ENCODE peak calls at places on chromosomes 7 and 10, in four cellular contexts. E is CD8-positive, alpha-beta T cell; B is psoas muscle; G is colonic mucosa. I is an unnamed sample. For H3K27me3 and H3K4me1, the result is how much of the 10 kb centered on the place peaks cover.

GRCh38 chr10:99983280-99983988 is 26.3 kb downstream of the DNMBP start:
- DNase-seq in E (no peak), B (peak), G (no peak), I (peak)

GRCh38 chr7:28984631-28985030 is 26.5 kb upstream of the TRIL start:
- DNase-seq in E (no peak), B (peak), G (peak), I (peak)

GRCh38 chr10:124667425-124668130 is 76.6 kb downstream of the FAM53B start:
- DNase-seq in E (no peak), B (no peak), G (peak), I (no peak)

GRCh38 chr7:31029251-31029650 is 22.9 kb upstream of the ADCYAP1R1 start:
- DNase-seq in E (no peak), B (no peak), G (no peak), I (no peak)

GRCh38 chr7:131897016-131897789 is 340.8 kb upstream of the PODXL start:
- DNase-seq in E (no peak), B (no peak), G (peak), I (peak)

GRCh38 chr7:89049043-89049442 is 253.5 kb upstream of the TEX47 start:
- DNase-seq in E (no peak), B (no peak), G (no peak), I (no peak)

GRCh38 chr7:82020076-82020475 is 250.2 kb upstream of the HGF start:
- DNase-seq in E (no peak), B (no peak), G (no peak), I (no peak)

GRCh38 chr7:85773116-85773783 is 586.4 kb upstream of the SEMA3D start:
- DNase-seq in E (no peak), B (no peak), G (no peak), I (peak)

GRCh38 chr10:83274088-83274487 is 865.2 kb upstream of the GHITM start:
- DNase-seq in E (no peak), B (no peak), G (no peak), I (peak)

GRCh38 chr10:43249151-43249961 is 17.5 kb downstream of the RASGEF1A start:
- DNase-seq in E (no peak), B (peak), G (no peak), I (no peak)

GRCh38 chr7:723541-723940 is 3.0 kb upstream of the DNAAF5 start:
- DNase-seq in E (no peak), B (no peak), G (no peak), I (no peak)

GRCh38 chr10:78759448-78760120 is 309.2 kb upstream of the ZMIZ1 start:
- DNase-seq in E (no peak), B (no peak), G (no peak), I (no peak)

GRCh38 chr7:155931386-155932085 is 119.3 kb upstream of the SHH start:
- DNase-seq in E (no peak), B (no peak), G (no peak), I (no peak)

GRCh38 chr7:23472974-23473847 is 2.9 kb upstream of the IGF2BP3 start:
- DNase-seq in E (no peak), B (no peak), G (peak), I (no peak)

GRCh38 chr7:23473848-23474097 is 3.5 kb upstream of the IGF2BP3 start:
- DNase-seq in E (no peak), B (no peak), G (no peak), I (no peak)

GRCh38 chr7:23471090-23471859 is 984 bp upstream of the IGF2BP3 start:
- DNase-seq in E (no peak), B (no peak), G (peak), I (peak)

GRCh38 chr7:23472046-23472445 is 1.8 kb upstream of the IGF2BP3 start:
- DNase-seq in E (no peak), B (no peak), G (no peak), I (no peak)

DNA sequence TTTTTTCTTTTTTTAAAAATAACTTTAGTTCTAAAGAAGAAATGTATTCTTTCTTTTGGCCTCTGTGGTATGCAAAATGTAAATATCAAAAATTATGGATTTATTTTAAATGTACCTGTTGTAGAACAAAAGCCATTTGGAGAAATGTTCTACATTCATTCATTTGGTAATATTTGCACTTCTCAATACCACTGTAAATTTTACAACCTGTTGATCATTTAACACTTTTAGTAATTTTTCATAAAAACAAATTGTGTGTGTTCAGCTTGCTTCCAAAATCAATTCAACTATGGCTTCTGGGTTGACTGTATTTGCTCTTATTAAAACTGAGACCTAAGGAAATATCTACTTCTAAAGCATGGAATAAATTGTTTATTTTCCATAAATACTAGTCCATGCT is 2.3 kb upstream of the IGF2BP3 start:
- DNase-seq in E (no peak), B (no peak), G (no peak), I (no peak)
- H3K27me3 ChIP-seq in E (half or more), B (half or more), G (half or more), I (under half)

GRCh38 chr10:118955531-118956252 is 73.8 kb upstream of the NANOS1 start:
- DNase-seq in E (no peak), B (no peak), G (no peak), I (no peak)
- H3K4me3 ChIP-seq in E (no peak), B (no peak), G (no peak), I (no peak)

GRCh38 chr10:17229967-17230682 is 2.1 kb downstream of the VIM start:
- DNase-seq in E (peak), B (peak), G (peak), I (peak)

GRCh38 chr10:17229717-17229966 is 1.6 kb downstream of the VIM start:
- DNase-seq in E (no peak), B (no peak), G (peak), I (no peak)

GRCh38 chr10:17228081-17229015 is at the start of gene VIM:
- DNase-seq in E (peak), B (peak), G (peak), I (peak)

GRCh38 chr10:17227367-17228080 is 517 bp upstream of the VIM start:
- DNase-seq in E (no peak), B (no peak), G (no peak), I (peak)

GRCh38 chr10:17229016-17229716 is 1.1 kb downstream of the VIM start:
- DNase-seq in E (peak), B (peak), G (peak), I (peak)
- H3K4me1 ChIP-seq in E (under half), B (under half), G (under half), I (under half)

GRCh38 chr7:98654524-98655272 is 37.6 kb downstream of the NPTX2 start:
- DNase-seq in E (no peak), B (no peak), G (no peak), I (no peak)

GRCh38 chr7:98657736-98658135 is 40.7 kb downstream of the NPTX2 start:
- DNase-seq in E (no peak), B (no peak), G (no peak), I (no peak)

GRCh38 chr7:98656899-98657298 is 39.8 kb downstream of the NPTX2 start:
- DNase-seq in E (no peak), B (no peak), G (no peak), I (no peak)

GRCh38 chr7:98653601-98654310 is 36.7 kb downstream of the NPTX2 start:
- DNase-seq in E (no peak), B (no peak), G (no peak), I (no peak)

DNA sequence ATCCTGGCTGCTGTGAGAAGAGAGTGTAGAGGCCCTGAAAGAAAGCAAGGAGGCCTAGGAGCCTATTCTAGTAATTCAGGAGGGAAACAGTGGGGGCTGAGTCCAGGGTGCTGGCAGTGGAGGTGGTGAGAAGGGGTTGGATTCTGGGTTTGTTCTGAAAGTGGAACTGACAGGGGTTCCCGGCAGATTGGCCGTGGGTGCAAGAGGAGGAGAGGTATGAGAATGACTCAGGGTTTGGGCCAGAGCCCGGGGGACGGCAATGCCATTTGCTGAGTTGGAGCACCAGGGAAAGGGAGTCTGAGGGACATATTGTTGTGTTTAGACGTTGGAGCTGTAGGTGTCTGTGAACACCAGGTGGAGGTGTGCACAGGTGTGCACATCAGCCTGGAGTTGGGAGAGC is 38.5 kb downstream of the NPTX2 start:
- DNase-seq in E (no peak), B (no peak), G (no peak), I (no peak)
- H3K27me3 ChIP-seq in E (under half), B (under half), G (under half), I (under half)

GRCh38 chr7:150852371-150852905 is at the start of gene AOC1:
- DNase-seq in E (no peak), B (no peak), G (peak), I (no peak)
- H3K4me3 ChIP-seq in E (no peak), B (no peak), G (peak), I (no peak)